ENCODE peak calls at places on chromosomes 11 and 22, in nine cellular contexts. M is DMS 273 treated with DMSO at 0.1 percent for 48 hours, S is HT1080, A is OCI-LY7, P is GM23248, B is LHCN-M2, C is IMR-90, F is GM03348, K is retina. U is an unnamed sample.

GRCh38 chr11:75270896-75271415 is 30.4 kb downstream of the TPBGL start:
- DNase-seq in M (no peak), S (peak), A (peak), P (peak), B (peak), C (peak), F (peak), K (no peak), U (no peak)

GRCh38 chr11:104870910-104871309 is 27.4 kb downstream of the CASP12 start:
- DNase-seq in M (no peak), S (no peak), A (no peak), P (peak), B (peak), C (peak), F (no peak), K (no peak), U (no peak)

GRCh38 chr11:73184953-73185671 is 33.0 kb upstream of the P2RY2 start:
- DNase-seq in M (no peak), S (peak), A (peak), P (peak), B (peak), C (peak), F (peak), K (peak), U (peak)

GRCh38 chr11:45250035-45250693 is 36.0 kb downstream of the SYT13 start:
- DNase-seq in M (no peak), S (no peak), A (peak), P (no peak), B (no peak), C (no peak), F (no peak), K (no peak), U (no peak)

GRCh38 chr11:64008283-64008931 is 22.2 kb downstream of the OTUB1 start:
- DNase-seq in M (no peak), S (no peak), A (no peak), P (no peak), B (no peak), C (no peak), F (no peak), K (no peak), U (no peak)

GRCh38 chr11:13310443-13310842 is 32.9 kb downstream of the BMAL1 start:
- DNase-seq in M (no peak), S (no peak), A (no peak), P (no peak), B (no peak), C (no peak), F (no peak), K (no peak), U (no peak)

GRCh38 chr22:46734830-46735453 is 3.1 kb downstream of the CERK start:
- DNase-seq in M (no peak), S (no peak), A (peak), P (no peak), B (no peak), C (no peak), F (no peak), K (peak), U (no peak)

GRCh38 chr11:10412266-10412665 is 42.8 kb upstream of the AMPD3 start:
- DNase-seq in M (no peak), S (no peak), A (no peak), P (no peak), B (no peak), C (no peak), F (no peak), K (no peak), U (no peak)

GRCh38 chr11:64001552-64002427 is 15.6 kb downstream of the OTUB1 start:
- DNase-seq in M (no peak), S (no peak), A (no peak), P (peak), B (no peak), C (no peak), F (no peak), K (no peak), U (no peak)

GRCh38 chr11:72712168-72712721 is 38.0 kb upstream of the PDE2A start:
- DNase-seq in M (no peak), S (no peak), A (no peak), P (no peak), B (no peak), C (no peak), F (no peak), K (peak), U (no peak)

GRCh38 chr11:127639916-127640315 is 639.3 kb upstream of the KIRREL3 start:
- DNase-seq in M (no peak), S (peak), A (no peak), P (no peak), B (peak), C (peak), F (no peak), K (no peak), U (no peak)

GRCh38 chr11:85664561-85665481 is at the start of gene CREBZF:
- DNase-seq in M (peak), S (peak), A (peak), P (peak), B (peak), C (peak), F (peak), K (peak), U (peak)

GRCh38 chr11:123166095-123166559 is 28.9 kb downstream of the CLMP start:
- DNase-seq in M (no peak), S (no peak), A (peak), P (peak), B (peak), C (peak), F (no peak), K (no peak), U (no peak)

GRCh38 chr11:72585762-72586590 is 88.2 kb downstream of the PDE2A start:
- DNase-seq in M (peak), S (peak), A (peak), P (peak), B (peak), C (peak), F (peak), K (peak), U (peak)

GRCh38 chr11:72864692-72865655 is 50.8 kb downstream of the ATG16L2 start:
- DNase-seq in M (no peak), S (no peak), A (no peak), P (peak), B (peak), C (peak), F (peak), K (no peak), U (no peak)

GRCh38 chr11:24617856-24618255 is 121.0 kb downstream of the LUZP2 start:
- DNase-seq in M (no peak), S (no peak), A (no peak), P (no peak), B (no peak), C (no peak), F (no peak), K (no peak), U (no peak)

GRCh38 chr22:34645375-34645774 is 420.6 kb upstream of the ISX start:
- DNase-seq in M (no peak), S (no peak), A (no peak), P (no peak), B (no peak), C (no peak), F (no peak), K (no peak), U (no peak)

GRCh38 chr11:14972581-14973490 is 685 bp upstream of the CALCA start:
- DNase-seq in M (no peak), S (no peak), A (peak), P (no peak), B (no peak), C (no peak), F (no peak), K (peak), U (peak)